ENCODE peak calls at places on chromosome 15, in nine cellular contexts. One of them, this sample, is unnamed. For H3K4me1, the result is how much of the 10 kb centered on the place peaks cover.

GRCh38 chr15:51776952-51777574 is 25.7 kb downstream of the TMOD2 start:
- DNase-seq in endothelial cell of umbilical vein: peak
- DNase-seq in stomach: peak
- DNase-seq in left ventricle myocardium inferior: no peak
- DNase-seq in body of pancreas: peak
- DNase-seq in GM23338: peak
- DNase-seq in GM23248: peak
- DNase-seq in mucosa of descending colon: peak
- DNase-seq in psoas muscle: no peak
- DNase-seq in this sample: no peak

GRCh38 chr15:39886418-39886817 is 33.6 kb downstream of the GPR176 start:
- DNase-seq in endothelial cell of umbilical vein: no peak
- DNase-seq in stomach: no peak
- DNase-seq in left ventricle myocardium inferior: no peak
- DNase-seq in body of pancreas: no peak
- DNase-seq in GM23338: no peak
- DNase-seq in GM23248: no peak
- DNase-seq in mucosa of descending colon: no peak
- DNase-seq in psoas muscle: no peak
- DNase-seq in this sample: no peak

GRCh38 chr15:62107561-62108110 is 40.9 kb downstream of the C2CD4A start:
- DNase-seq in endothelial cell of umbilical vein: peak
- DNase-seq in stomach: no peak
- DNase-seq in left ventricle myocardium inferior: no peak
- DNase-seq in body of pancreas: no peak
- DNase-seq in GM23338: no peak
- DNase-seq in GM23248: peak
- DNase-seq in mucosa of descending colon: no peak
- DNase-seq in psoas muscle: no peak
- DNase-seq in this sample: no peak

GRCh38 chr15:99508807-99509311 is 56.9 kb upstream of the MEF2A start:
- DNase-seq in endothelial cell of umbilical vein: no peak
- DNase-seq in stomach: no peak
- DNase-seq in left ventricle myocardium inferior: no peak
- DNase-seq in body of pancreas: no peak
- DNase-seq in GM23338: no peak
- DNase-seq in GM23248: no peak
- DNase-seq in mucosa of descending colon: no peak
- DNase-seq in psoas muscle: no peak
- DNase-seq in this sample: no peak

GRCh38 chr15:39788800-39789565 is 6.3 kb upstream of the FSIP1 start:
- DNase-seq in endothelial cell of umbilical vein: no peak
- DNase-seq in stomach: no peak
- DNase-seq in left ventricle myocardium inferior: no peak
- DNase-seq in body of pancreas: no peak
- DNase-seq in GM23338: no peak
- DNase-seq in GM23248: peak
- DNase-seq in mucosa of descending colon: no peak
- DNase-seq in psoas muscle: no peak
- DNase-seq in this sample: no peak

GRCh38 chr15:31327674-31328424 is 1.2 kb downstream of the KLF13 start:
- DNase-seq in endothelial cell of umbilical vein: peak
- DNase-seq in stomach: peak
- DNase-seq in left ventricle myocardium inferior: peak
- DNase-seq in body of pancreas: peak
- DNase-seq in GM23338: peak
- DNase-seq in GM23248: peak
- DNase-seq in mucosa of descending colon: peak
- DNase-seq in psoas muscle: peak
- DNase-seq in this sample: peak

GRCh38 chr15:77783636-77784035 is 150.9 kb upstream of the LINGO1 start:
- DNase-seq in endothelial cell of umbilical vein: no peak
- DNase-seq in stomach: no peak
- DNase-seq in left ventricle myocardium inferior: no peak
- DNase-seq in body of pancreas: no peak
- DNase-seq in GM23338: no peak
- DNase-seq in GM23248: no peak
- DNase-seq in mucosa of descending colon: no peak
- DNase-seq in psoas muscle: no peak
- DNase-seq in this sample: no peak

GRCh38 chr15:93036922-93037321 is 52.1 kb downstream of the RGMA start:
- DNase-seq in endothelial cell of umbilical vein: no peak
- DNase-seq in stomach: no peak
- DNase-seq in left ventricle myocardium inferior: no peak
- DNase-seq in body of pancreas: no peak
- DNase-seq in GM23338: no peak
- DNase-seq in GM23248: no peak
- DNase-seq in mucosa of descending colon: no peak
- DNase-seq in psoas muscle: no peak
- DNase-seq in this sample: peak

GRCh38 chr15:69154684-69155083 is 5.8 kb upstream of the GLCE start:
- DNase-seq in endothelial cell of umbilical vein: peak
- DNase-seq in stomach: no peak
- DNase-seq in left ventricle myocardium inferior: no peak
- DNase-seq in body of pancreas: no peak
- DNase-seq in GM23338: no peak
- DNase-seq in GM23248: peak
- DNase-seq in mucosa of descending colon: no peak
- DNase-seq in psoas muscle: no peak
- DNase-seq in this sample: no peak

GRCh38 chr15:77025066-77025435 is 30.1 kb downstream of the PSTPIP1 start:
- DNase-seq in endothelial cell of umbilical vein: no peak
- DNase-seq in stomach: no peak
- DNase-seq in left ventricle myocardium inferior: no peak
- DNase-seq in body of pancreas: no peak
- DNase-seq in GM23338: no peak
- DNase-seq in GM23248: no peak
- DNase-seq in mucosa of descending colon: no peak
- DNase-seq in psoas muscle: no peak
- DNase-seq in this sample: no peak

GRCh38 chr15:64144565-64145281 is 6.8 kb upstream of the SNX22 start:
- DNase-seq in endothelial cell of umbilical vein: no peak
- DNase-seq in stomach: no peak
- DNase-seq in left ventricle myocardium inferior: no peak
- DNase-seq in body of pancreas: no peak
- DNase-seq in GM23338: no peak
- DNase-seq in GM23248: no peak
- DNase-seq in mucosa of descending colon: no peak
- DNase-seq in psoas muscle: no peak
- DNase-seq in this sample: no peak

GRCh38 chr15:90031231-90031791 is 30.2 kb downstream of the ZNF710 start:
- DNase-seq in endothelial cell of umbilical vein: no peak
- DNase-seq in stomach: no peak
- DNase-seq in left ventricle myocardium inferior: no peak
- DNase-seq in body of pancreas: peak
- DNase-seq in GM23338: no peak
- DNase-seq in GM23248: peak
- DNase-seq in mucosa of descending colon: peak
- DNase-seq in psoas muscle: no peak
- DNase-seq in this sample: peak

GRCh38 chr15:35630985-35631384 is 85.0 kb upstream of the DPH6 start:
- DNase-seq in endothelial cell of umbilical vein: no peak
- DNase-seq in stomach: peak
- DNase-seq in left ventricle myocardium inferior: no peak
- DNase-seq in body of pancreas: no peak
- DNase-seq in GM23338: peak
- DNase-seq in GM23248: no peak
- DNase-seq in mucosa of descending colon: peak
- DNase-seq in psoas muscle: no peak
- DNase-seq in this sample: no peak

GRCh38 chr15:83210619-83211018 is 3.0 kb upstream of the HDGFL3 start:
- DNase-seq in endothelial cell of umbilical vein: no peak
- DNase-seq in stomach: no peak
- DNase-seq in left ventricle myocardium inferior: no peak
- DNase-seq in body of pancreas: peak
- DNase-seq in GM23338: no peak
- DNase-seq in GM23248: peak
- DNase-seq in mucosa of descending colon: no peak
- DNase-seq in psoas muscle: no peak
- DNase-seq in this sample: no peak

GRCh38 chr15:58138106-58138505 is at the start of gene AQP9:
- DNase-seq in endothelial cell of umbilical vein: no peak
- DNase-seq in stomach: no peak
- DNase-seq in left ventricle myocardium inferior: no peak
- DNase-seq in body of pancreas: peak
- DNase-seq in GM23338: no peak
- DNase-seq in GM23248: peak
- DNase-seq in mucosa of descending colon: no peak
- DNase-seq in psoas muscle: no peak
- DNase-seq in this sample: no peak

GRCh38 chr15:33801954-33802353 is 166.3 kb upstream of the CHRM5 start:
- DNase-seq in endothelial cell of umbilical vein: no peak
- DNase-seq in stomach: no peak
- DNase-seq in left ventricle myocardium inferior: no peak
- DNase-seq in body of pancreas: no peak
- DNase-seq in GM23338: no peak
- DNase-seq in GM23248: no peak
- DNase-seq in mucosa of descending colon: no peak
- DNase-seq in psoas muscle: no peak
- DNase-seq in this sample: no peak

GRCh38 chr15:45251888-45252287 is at the start of gene SLC28A2:
- DNase-seq in endothelial cell of umbilical vein: no peak
- DNase-seq in stomach: no peak
- DNase-seq in left ventricle myocardium inferior: no peak
- DNase-seq in body of pancreas: no peak
- DNase-seq in GM23338: peak
- DNase-seq in GM23248: no peak
- DNase-seq in mucosa of descending colon: no peak
- DNase-seq in psoas muscle: no peak
- DNase-seq in this sample: no peak

GRCh38 chr15:59306520-59307163 is 66.0 kb downstream of the MYO1E start:
- DNase-seq in endothelial cell of umbilical vein: no peak
- DNase-seq in stomach: no peak
- DNase-seq in left ventricle myocardium inferior: no peak
- DNase-seq in body of pancreas: no peak
- DNase-seq in GM23338: no peak
- DNase-seq in GM23248: peak
- DNase-seq in mucosa of descending colon: no peak
- DNase-seq in psoas muscle: no peak
- DNase-seq in this sample: peak

GRCh38 chr15:63839717-63840116 is 6.0 kb upstream of the HERC1 start:
- DNase-seq in endothelial cell of umbilical vein: peak
- DNase-seq in stomach: no peak
- DNase-seq in left ventricle myocardium inferior: no peak
- DNase-seq in body of pancreas: no peak
- DNase-seq in GM23338: no peak
- DNase-seq in GM23248: no peak
- DNase-seq in mucosa of descending colon: no peak
- DNase-seq in psoas muscle: no peak
- DNase-seq in this sample: no peak

DNA sequence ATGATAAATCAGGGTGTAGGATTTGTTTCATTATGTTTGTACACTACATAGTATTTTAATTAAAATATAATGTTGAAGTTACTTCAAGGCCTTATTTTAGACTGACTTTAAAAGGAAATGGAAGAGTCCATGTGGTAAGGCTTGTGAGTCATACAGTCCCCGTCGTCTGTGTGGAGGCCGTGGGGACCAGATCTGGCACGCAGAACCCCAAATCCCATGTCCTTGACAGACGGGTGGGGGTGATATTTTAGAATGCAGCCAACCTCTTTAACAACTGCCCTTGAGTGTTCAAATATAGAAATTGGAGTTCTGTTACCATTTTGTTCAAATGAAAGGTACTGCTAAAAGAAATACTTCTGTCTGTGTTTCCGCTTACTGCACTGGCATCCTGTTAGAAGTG is 35.8 kb downstream of the ABHD17C start:
- DNase-seq in endothelial cell of umbilical vein: no peak
- DNase-seq in stomach: no peak
- DNase-seq in left ventricle myocardium inferior: no peak
- DNase-seq in body of pancreas: no peak
- DNase-seq in GM23338: no peak
- DNase-seq in GM23248: no peak
- DNase-seq in mucosa of descending colon: no peak
- DNase-seq in psoas muscle: no peak
- DNase-seq in this sample: no peak
- H3K4me3 ChIP-seq in endothelial cell of umbilical vein: no peak
- H3K4me3 ChIP-seq in stomach: no peak
- H3K4me3 ChIP-seq in left ventricle myocardium inferior: no peak
- H3K4me3 ChIP-seq in body of pancreas: no peak
- H3K4me3 ChIP-seq in GM23338: no peak
- H3K4me3 ChIP-seq in GM23248: no peak
- H3K4me3 ChIP-seq in mucosa of descending colon: no peak
- H3K4me3 ChIP-seq in psoas muscle: no peak
- H3K4me3 ChIP-seq in this sample: no peak

GRCh38 chr15:67192185-67192584 is 62.3 kb downstream of the AAGAB start:
- DNase-seq in endothelial cell of umbilical vein: no peak
- DNase-seq in stomach: no peak
- DNase-seq in left ventricle myocardium inferior: no peak
- DNase-seq in body of pancreas: no peak
- DNase-seq in GM23338: no peak
- DNase-seq in GM23248: no peak
- DNase-seq in mucosa of descending colon: no peak
- DNase-seq in psoas muscle: no peak
- DNase-seq in this sample: no peak
- H3K4me1 ChIP-seq in endothelial cell of umbilical vein: under half
- H3K4me1 ChIP-seq in stomach: under half
- H3K4me1 ChIP-seq in left ventricle myocardium inferior: half or more
- H3K4me1 ChIP-seq in body of pancreas: under half
- H3K4me1 ChIP-seq in GM23338: under half
- H3K4me1 ChIP-seq in GM23248: under half
- H3K4me1 ChIP-seq in mucosa of descending colon: under half
- H3K4me1 ChIP-seq in psoas muscle: half or more
- H3K4me1 ChIP-seq in this sample: half or more

DNA sequence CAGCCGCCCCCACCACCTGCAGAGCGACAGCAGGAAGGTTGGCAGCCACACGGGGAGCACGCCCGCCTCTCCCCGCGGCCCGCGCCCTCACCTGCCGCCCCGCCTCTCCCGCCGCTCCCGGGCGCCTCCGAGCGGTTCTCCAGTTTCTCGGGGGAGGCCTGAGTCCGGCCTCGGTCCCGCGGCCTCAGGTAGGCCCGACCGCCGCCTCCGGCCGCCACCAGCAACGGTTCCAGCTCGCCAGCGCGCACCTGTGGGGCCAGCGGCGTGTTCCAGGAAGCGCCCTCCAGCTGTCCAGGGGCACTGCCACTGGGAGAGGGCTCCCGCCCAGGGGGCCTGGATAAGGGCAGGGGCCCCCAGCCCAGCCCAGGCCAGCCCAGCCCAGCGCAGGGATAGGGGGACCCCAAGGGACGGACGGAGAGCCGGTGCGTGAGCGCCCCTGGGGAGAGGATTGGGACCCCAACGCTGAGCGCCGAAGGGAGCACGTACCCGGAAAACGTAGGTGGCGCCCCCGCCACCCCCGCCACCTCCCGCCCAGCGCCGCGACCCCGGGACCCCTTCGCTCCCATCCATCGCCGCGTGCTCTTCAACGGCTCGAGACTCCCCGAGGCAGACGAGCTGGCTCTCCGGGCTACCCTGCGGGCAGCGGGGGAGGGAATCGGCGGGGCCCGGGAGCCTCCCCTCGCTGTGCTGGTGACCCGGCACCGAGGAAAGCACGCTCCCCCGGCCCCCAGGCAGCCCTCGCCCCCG is 2.1 kb downstream of the LTK start:
- DNase-seq in endothelial cell of umbilical vein: no peak
- DNase-seq in stomach: peak
- DNase-seq in left ventricle myocardium inferior: no peak
- DNase-seq in body of pancreas: no peak
- DNase-seq in GM23338: peak
- DNase-seq in GM23248: no peak
- DNase-seq in mucosa of descending colon: peak
- DNase-seq in psoas muscle: no peak
- DNase-seq in this sample: no peak
- H3K4me3 ChIP-seq in endothelial cell of umbilical vein: no peak
- H3K4me3 ChIP-seq in stomach: peak
- H3K4me3 ChIP-seq in left ventricle myocardium inferior: peak
- H3K4me3 ChIP-seq in body of pancreas: no peak
- H3K4me3 ChIP-seq in GM23338: peak
- H3K4me3 ChIP-seq in GM23248: no peak
- H3K4me3 ChIP-seq in mucosa of descending colon: no peak
- H3K4me3 ChIP-seq in psoas muscle: peak
- H3K4me3 ChIP-seq in this sample: no peak

GRCh38 chr15:60350121-60350520 is 47.7 kb downstream of the ANXA2 start:
- DNase-seq in endothelial cell of umbilical vein: no peak
- DNase-seq in stomach: no peak
- DNase-seq in left ventricle myocardium inferior: no peak
- DNase-seq in body of pancreas: no peak
- DNase-seq in GM23338: no peak
- DNase-seq in GM23248: no peak
- DNase-seq in mucosa of descending colon: no peak
- DNase-seq in psoas muscle: no peak
- DNase-seq in this sample: no peak
- H3K4me1 ChIP-seq in endothelial cell of umbilical vein: under half
- H3K4me1 ChIP-seq in stomach: under half
- H3K4me1 ChIP-seq in left ventricle myocardium inferior: under half
- H3K4me1 ChIP-seq in body of pancreas: under half
- H3K4me1 ChIP-seq in GM23338: under half
- H3K4me1 ChIP-seq in GM23248: half or more
- H3K4me1 ChIP-seq in mucosa of descending colon: under half
- H3K4me1 ChIP-seq in psoas muscle: under half
- H3K4me1 ChIP-seq in this sample: under half